ENCODE peak calls at places on chromosomes 2 and 18, in five cellular contexts. I is H9, Q is astrocyte, K is adrenal gland, M is PC-9. U is an unnamed sample.
A peak's percentile ranks its signal among the peaks of the same experiment; 100 is the strongest.

GRCh38 chr18:41324020-41324791 is 630.8 kb upstream of the PIK3C3 start:
- DNase-seq in I (no peak), Q (peak; percentile 37), K (no peak), M (no peak), U (no peak)

GRCh38 chr2:27379840-27380625 is 501 bp downstream of the ZNF513 start:
- DNase-seq in I (peak; percentile 43), Q (peak; percentile 40), K (peak; percentile 76), M (peak; percentile 48), U (peak; percentile 88)

GRCh38 chr2:100978582-100979051 is 23.5 kb upstream of the RPL31 start:
- DNase-seq in I (no peak), Q (peak; percentile 59), K (no peak), M (no peak), U (peak; percentile 86)

GRCh38 chr2:104412384-104412783 is 441.5 kb upstream of the POU3F3 start:
- DNase-seq in I (no peak), Q (no peak), K (no peak), M (no peak), U (no peak)

GRCh38 chr2:132911726-132912724 is 242.0 kb upstream of the LYPD1 start:
- DNase-seq in I (peak; percentile 60), Q (peak; percentile 46), K (no peak), M (no peak), U (no peak)

GRCh38 chr2:20509766-20510490 is 63.1 kb downstream of the RHOB start:
- DNase-seq in I (peak; percentile 92), Q (peak; percentile 59), K (no peak), M (peak; percentile 37), U (peak; percentile 66)

GRCh38 chr2:239152916-239153305 is 247.9 kb downstream of the HDAC4 start:
- DNase-seq in I (no peak), Q (no peak), K (peak; percentile 8), M (no peak), U (peak; percentile 20)

GRCh38 chr2:21256006-21256405 is 132.2 kb downstream of the TDRD15 start:
- DNase-seq in I (no peak), Q (no peak), K (peak; percentile 36), M (no peak), U (no peak)

GRCh38 chr2:222919841-222920609 is 59.2 kb downstream of the ACSL3 start:
- DNase-seq in I (no peak), Q (peak; percentile 95), K (no peak), M (peak; percentile 72), U (no peak)

GRCh38 chr2:79253375-79253774 is 93.8 kb upstream of the REG3A start:
- DNase-seq in I (no peak), Q (no peak), K (no peak), M (no peak), U (no peak)

GRCh38 chr2:213224366-213224765 is 59.9 kb upstream of the SPAG16 start:
- DNase-seq in I (no peak), Q (no peak), K (no peak), M (no peak), U (no peak)

GRCh38 chr2:238060542-238061309 is at the start of gene SCLY:
- DNase-seq in I (peak; percentile 98), Q (peak; percentile 90), K (peak; percentile 98), M (peak; percentile 95), U (peak; percentile 99)

GRCh38 chr2:127906206-127906926 is 20.6 kb upstream of the AMMECR1L start:
- DNase-seq in I (peak; percentile 59), Q (no peak), K (no peak), M (no peak), U (peak; percentile 54)

GRCh38 chr2:127913808-127914457 is 28.2 kb upstream of the AMMECR1L start:
- DNase-seq in I (no peak), Q (no peak), K (no peak), M (peak; percentile 91), U (no peak)

GRCh38 chr2:127911737-127912136 is 26.0 kb upstream of the AMMECR1L start:
- DNase-seq in I (no peak), Q (no peak), K (no peak), M (no peak), U (no peak)

GRCh38 chr2:127910415-127910814 is 24.7 kb upstream of the AMMECR1L start:
- DNase-seq in I (no peak), Q (no peak), K (no peak), M (no peak), U (no peak)

DNA sequence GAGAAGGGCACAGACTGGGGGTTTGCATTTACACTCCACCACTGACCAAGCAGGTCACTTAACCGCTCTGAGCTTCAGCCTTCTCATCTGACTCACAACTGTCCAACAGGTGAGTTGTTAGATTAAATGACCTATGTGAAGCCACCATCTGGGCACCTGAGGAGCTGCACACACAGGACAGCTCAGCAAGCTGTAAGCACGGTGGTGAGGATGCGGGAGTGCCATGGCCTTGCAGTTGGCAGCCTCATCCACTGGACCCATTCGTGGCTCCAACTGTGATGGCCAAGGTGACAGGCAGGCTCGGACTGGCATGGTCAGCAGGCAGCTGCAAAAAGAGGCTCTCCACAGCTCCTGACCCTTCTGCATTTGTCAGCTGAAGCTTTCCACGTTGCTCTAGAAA is 23.3 kb upstream of the AMMECR1L start:
- DNase-seq in I (peak; percentile 42), Q (no peak), K (no peak), M (peak; percentile 72), U (no peak)
- TF ChIP-seq CTCF in I (peak; percentile 18), Q (no peak), K (no peak), M (peak; percentile 29), U (no peak)

GRCh38 chr2:162030363-162030762 is 43.7 kb downstream of the DPP4 start:
- DNase-seq in I (no peak), Q (no peak), K (no peak), M (no peak), U (no peak)

GRCh38 chr2:162025121-162025911 is 48.7 kb downstream of the DPP4 start:
- DNase-seq in I (no peak), Q (peak; percentile 66), K (no peak), M (no peak), U (no peak)

DNA sequence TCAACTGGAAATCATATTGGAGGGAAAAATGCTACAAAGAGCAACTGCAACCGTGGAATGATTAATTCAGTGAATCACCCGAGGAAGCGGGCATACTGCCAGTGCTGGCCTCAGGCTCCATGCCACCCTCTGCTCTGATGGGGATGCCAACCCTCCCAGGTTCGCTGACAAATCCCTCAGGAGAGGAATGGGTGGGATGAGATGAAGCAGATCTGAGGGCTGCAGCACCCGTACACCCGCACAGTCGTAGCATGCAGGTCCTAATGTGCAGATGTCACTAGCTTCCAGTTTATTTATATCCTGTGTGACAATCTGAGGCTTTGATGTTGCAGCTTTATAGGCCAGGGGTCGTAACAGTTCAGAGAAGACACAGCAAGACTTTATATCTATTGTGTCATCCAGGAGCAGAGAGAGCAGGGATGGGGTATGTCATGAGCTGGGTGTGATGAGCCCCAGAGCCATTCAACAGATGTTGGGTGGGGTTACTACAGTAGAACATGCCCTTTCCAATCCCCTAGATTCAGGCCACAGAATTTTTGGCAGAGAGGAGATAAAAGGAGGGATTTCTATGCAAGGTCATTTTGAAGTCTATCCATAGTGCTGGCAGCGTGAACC is 44.6 kb downstream of the DPP4 start:
- DNase-seq in I (no peak), Q (peak; percentile 26), K (peak; percentile 77), M (no peak), U (no peak)
- H3K27ac ChIP-seq in I (no peak overlapping the region), Q (no peak overlapping the region), K (no peak overlapping the region), M (no peak overlapping the region), U (no peak overlapping the region)

DNA sequence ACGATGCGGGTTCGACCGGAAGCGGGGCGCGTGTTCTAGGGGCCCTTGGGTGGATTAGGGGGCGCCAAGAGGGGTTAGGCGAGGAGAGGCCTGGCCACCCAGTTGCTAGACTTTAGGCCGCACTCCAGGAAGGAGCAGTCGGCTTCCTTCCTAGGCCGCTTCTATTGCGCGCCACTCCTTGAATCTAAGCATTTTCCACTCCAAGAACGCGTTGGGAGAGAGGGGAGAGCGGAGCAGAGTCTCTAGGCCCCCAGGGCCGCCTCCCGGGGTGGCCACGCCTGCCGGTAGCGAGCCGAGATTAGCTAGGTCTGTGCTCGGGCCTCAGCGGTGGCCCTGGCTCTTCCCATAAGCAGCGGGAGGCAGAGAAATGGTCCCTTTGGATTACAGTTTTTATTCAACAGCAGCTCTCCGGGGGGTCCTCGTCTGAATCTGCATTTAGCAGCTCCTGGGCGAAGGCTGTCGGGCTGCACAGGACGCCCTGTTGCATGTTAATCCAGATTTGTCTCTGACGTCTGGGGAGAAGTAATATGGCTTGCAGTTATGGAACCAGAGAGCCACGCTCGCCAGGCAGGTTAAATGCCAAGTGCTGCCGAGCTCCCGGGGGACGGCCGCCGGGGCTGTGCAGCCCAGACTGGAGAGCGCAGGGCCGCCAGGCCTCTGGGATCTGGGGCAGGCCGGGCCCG is 11.4 kb downstream of the MEIS1 start:
- DNase-seq in I (peak; percentile 69), Q (peak; percentile 68), K (peak; percentile 62), M (no peak), U (peak; percentile 84)
- TF ChIP-seq CTCF in I (no peak), Q (no peak), K (no peak), M (no peak), U (no peak)

DNA sequence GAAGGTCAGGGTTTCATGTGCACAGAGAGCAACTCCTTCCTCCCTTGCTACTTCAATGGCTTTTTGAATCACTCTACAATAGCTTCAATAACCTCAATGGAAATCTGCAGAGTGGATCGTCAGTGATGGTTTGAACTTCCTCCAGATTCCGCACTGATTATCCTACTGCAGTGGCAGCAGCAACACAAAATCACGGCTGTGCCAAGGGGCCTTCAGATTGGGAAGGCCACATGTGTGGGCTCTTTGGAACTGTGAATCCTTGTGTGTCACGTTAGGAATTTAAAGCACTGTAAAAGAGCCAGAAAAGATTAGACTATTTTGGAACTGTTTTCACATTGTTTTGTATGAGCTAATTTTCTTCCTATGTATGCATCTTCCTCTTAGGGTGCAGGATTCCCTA is 88.4 kb upstream of the MGAT4A start:
- DNase-seq in I (no peak), Q (no peak), K (no peak), M (no peak), U (no peak)
- H3K27ac ChIP-seq in I (no peak overlapping the region), Q (no peak overlapping the region), K (no peak overlapping the region), M (no peak overlapping the region), U (no peak overlapping the region)

DNA sequence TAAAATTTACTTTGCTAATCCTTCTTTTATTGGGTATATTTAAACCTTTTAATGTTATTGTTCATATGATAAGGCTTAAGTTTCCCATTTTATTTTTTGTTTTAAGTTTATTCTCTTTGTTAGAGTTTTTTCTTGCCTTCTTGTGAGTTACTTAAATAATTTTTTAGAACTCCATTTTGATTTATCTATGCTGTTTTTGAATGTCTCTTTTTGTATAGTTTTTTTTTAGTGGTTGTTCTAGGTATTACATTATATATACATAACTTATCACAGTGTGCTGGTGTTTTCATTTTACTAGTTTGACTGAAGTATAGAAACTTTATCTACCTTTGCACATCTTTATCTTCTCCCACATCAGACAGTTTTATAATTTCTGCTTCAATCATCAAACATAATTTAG is 49.4 kb upstream of the TGFA start:
- DNase-seq in I (no peak), Q (no peak), K (no peak), M (no peak), U (no peak)
- TF ChIP-seq CTCF in I (peak; percentile 28), Q (no peak), K (no peak), M (peak; percentile 37), U (no peak)

GRCh38 chr2:226684563-226684959 is 115.1 kb downstream of the IRS1 start:
- DNase-seq in I (no peak), Q (no peak), K (no peak), M (no peak), U (no peak)
- H3K27ac ChIP-seq in I (no peak overlapping the region), Q (no peak overlapping the region), K (no peak overlapping the region), M (no peak overlapping the region), U (no peak overlapping the region)

U was measured in sigmoid colon.